ENCODE peak calls at places on chromosomes 16 and 17, in seven cellular contexts. C is IMR-90, N is breast epithelium, M is cardiac septum, W is tibial artery, X is kidney glomerular epithelial cell, J is OCI-LY7. Y is an unnamed sample.

GRCh38 chr17:43645765-43646481 is 15.8 kb downstream of the MEOX1 start:
- DNase-seq in C (no peak), N (peak), M (peak), W (peak), X (no peak), J (no peak), Y (peak)

GRCh38 chr16:71584543-71585317 is 7.8 kb upstream of the TAT start:
- DNase-seq in C (no peak), N (no peak), M (no peak), W (no peak), X (no peak), J (no peak), Y (no peak)

GRCh38 chr17:29078183-29079045 is 35.5 kb downstream of the PIPOX start:
- DNase-seq in C (peak), N (no peak), M (no peak), W (no peak), X (peak), J (no peak), Y (no peak)

GRCh38 chr17:38508570-38508950 is 80.3 kb downstream of the ARHGAP23 start:
- DNase-seq in C (no peak), N (no peak), M (no peak), W (no peak), X (no peak), J (no peak), Y (no peak)

GRCh38 chr17:28725660-28726395 is at the start of gene TLCD1:
- DNase-seq in C (peak), N (no peak), M (no peak), W (peak), X (no peak), J (peak), Y (peak)

GRCh38 chr17:73827627-73828241 is 183.5 kb upstream of the SDK2 start:
- DNase-seq in C (no peak), N (no peak), M (no peak), W (no peak), X (no peak), J (no peak), Y (no peak)

GRCh38 chr17:59331929-59332889 is 754 bp downstream of the YPEL2 start:
- DNase-seq in C (no peak), N (peak), M (peak), W (peak), X (no peak), J (peak), Y (peak)

GRCh38 chr17:74192950-74193781 is 10.3 kb upstream of the RPL38 start:
- DNase-seq in C (no peak), N (peak), M (no peak), W (peak), X (no peak), J (no peak), Y (no peak)

GRCh38 chr17:14813649-14814048 is 451.5 kb downstream of the PMP22 start:
- DNase-seq in C (no peak), N (no peak), M (peak), W (no peak), X (no peak), J (peak), Y (no peak)

GRCh38 chr16:56869513-56870270 is 4.7 kb downstream of the SLC12A3 start:
- DNase-seq in C (no peak), N (no peak), M (no peak), W (no peak), X (peak), J (peak), Y (no peak)

GRCh38 chr17:37191219-37191618 is 184.6 kb upstream of the C17orf78 start:
- DNase-seq in C (peak), N (no peak), M (no peak), W (no peak), X (peak), J (no peak), Y (no peak)

GRCh38 chr16:58464047-58464915 is 35.7 kb upstream of the NDRG4 start:
- DNase-seq in C (no peak), N (no peak), M (no peak), W (no peak), X (no peak), J (no peak), Y (no peak)

GRCh38 chr17:19331134-19331533 is 31.4 kb downstream of the B9D1 start:
- DNase-seq in C (peak), N (no peak), M (no peak), W (no peak), X (peak), J (no peak), Y (peak)

GRCh38 chr17:59492091-59492451 is 73.3 kb upstream of the DHX40 start:
- DNase-seq in C (no peak), N (no peak), M (no peak), W (no peak), X (no peak), J (no peak), Y (no peak)

GRCh38 chr16:62135903-62136302 is 99.7 kb upstream of the CDH8 start:
- DNase-seq in C (no peak), N (no peak), M (no peak), W (no peak), X (peak), J (no peak), Y (no peak)

GRCh38 chr17:63442549-63443035 is 3.5 kb downstream of the CYB561 start:
- DNase-seq in C (no peak), N (no peak), M (no peak), W (no peak), X (no peak), J (peak), Y (no peak)

GRCh38 chr16:50266337-50267091 is at the start of gene ADCY7:
- DNase-seq in C (peak), N (no peak), M (peak), W (peak), X (peak), J (peak), Y (peak)

GRCh38 chr16:66155933-66156332 is 210.6 kb upstream of the CDH5 start:
- DNase-seq in C (no peak), N (no peak), M (no peak), W (no peak), X (no peak), J (no peak), Y (no peak)

GRCh38 chr16:25037221-25037620 is 22.1 kb upstream of the ARHGAP17 start:
- DNase-seq in C (no peak), N (no peak), M (no peak), W (no peak), X (no peak), J (no peak), Y (no peak)

GRCh38 chr17:50841277-50841948 is 6.0 kb downstream of the WFIKKN2 start:
- DNase-seq in C (no peak), N (no peak), M (no peak), W (no peak), X (no peak), J (no peak), Y (peak)